ENCODE peak calls at places on chromosomes 13 and 19, in four cellular contexts. K is lower lobe of right lung, Y is left lung, A is cardiac muscle cell. C is an unnamed sample. For H3K27me3, the result is how much of the 10 kb centered on the place peaks cover.

GRCh38 chr19:14450168-14450874 is 17.2 kb downstream of the PKN1 start:
- DNase-seq in Y (peak), K (no peak), A (no peak), C (peak)

GRCh38 chr13:61414686-61415664 is 674 bp downstream of the PCDH20 start:
- DNase-seq in K (peak), A (peak), Y (peak), C (no peak)

GRCh38 chr19:16199275-16199932 is 1.7 kb downstream of the AP1M1 start:
- DNase-seq in A (no peak), Y (no peak), K (peak), C (no peak)

GRCh38 chr13:54226866-54227265 is 1198.3 kb downstream of the OLFM4 start:
- DNase-seq in K (no peak), Y (no peak), A (no peak), C (no peak)

GRCh38 chr19:40231057-40231456 is 4.6 kb upstream of the CCNP start:
- DNase-seq in A (no peak), K (no peak), Y (no peak), C (no peak)

GRCh38 chr13:30679483-30680330 is 55.6 kb upstream of the ALOX5AP start:
- DNase-seq in K (no peak), Y (no peak), A (peak), C (peak)

GRCh38 chr19:33157906-33158305 is 26.0 kb downstream of the WDR88 start:
- DNase-seq in Y (peak), K (no peak), A (no peak), C (no peak)

GRCh38 chr13:40148742-40149141 is 493.3 kb downstream of the COG6 start:
- DNase-seq in Y (no peak), A (no peak), K (no peak), C (no peak)

GRCh38 chr19:4913996-4914735 is 4.9 kb downstream of the UHRF1 start:
- DNase-seq in K (no peak), A (no peak), Y (no peak), C (no peak)

GRCh38 chr19:41023193-41023592 is 32.1 kb downstream of the CYP2B6 start:
- DNase-seq in Y (no peak), A (no peak), K (no peak), C (peak)

GRCh38 chr13:114268344-114269280 is 12.8 kb upstream of the UPF3A start:
- DNase-seq in Y (no peak), K (no peak), A (no peak), C (no peak)

GRCh38 chr19:46821512-46822359 is 28.9 kb downstream of the AP2S1 start:
- DNase-seq in A (no peak), K (peak), Y (no peak), C (peak)

GRCh38 chr13:105395041-105395440 is 1140.4 kb downstream of the EFNB2 start:
- DNase-seq in A (no peak), Y (no peak), K (no peak), C (no peak)

GRCh38 chr13:22454586-22454985 is 726.2 kb upstream of the SGCG start:
- DNase-seq in K (no peak), A (no peak), Y (no peak), C (no peak)

GRCh38 chr13:41199526-41199925 is 5.2 kb upstream of the KBTBD7 start:
- DNase-seq in Y (no peak), A (no peak), K (no peak), C (no peak)

GRCh38 chr13:47420012-47420411 is 523.2 kb upstream of the HTR2A start:
- DNase-seq in A (no peak), K (no peak), Y (no peak), C (no peak)

GRCh38 chr19:1245884-1246816 is 2.2 kb upstream of the MIDN start:
- DNase-seq in A (no peak), Y (no peak), K (peak), C (peak)

GRCh38 chr19:4139614-4140236 is 13.7 kb upstream of the CREB3L3 start:
- DNase-seq in A (peak), Y (peak), K (peak), C (peak)

GRCh38 chr19:44912854-44913253 is 1.6 kb upstream of the APOC1 start:
- DNase-seq in K (peak), Y (no peak), A (peak), C (no peak)

GRCh38 chr13:94978516-94978915 is 266.2 kb upstream of the SOX21 start:
- DNase-seq in K (no peak), Y (no peak), A (no peak), C (no peak)

GRCh38 chr13:19056355-19056880 is 125.2 kb downstream of the TUBA3C start:
- DNase-seq in A (no peak), K (no peak), Y (no peak), C (no peak)

GRCh38 chr19:53812335-53812734 is 11.8 kb downstream of the NLRP12 start:
- DNase-seq in K (no peak), A (no peak), Y (peak), C (no peak)

GRCh38 chr13:20349564-20350379 is 117.7 kb upstream of the GJB6 start:
- DNase-seq in K (no peak), A (no peak), Y (no peak), C (no peak)

GRCh38 chr13:108924154-108924940 is 294.9 kb downstream of the MYO16 start:
- DNase-seq in K (no peak), A (no peak), Y (no peak), C (no peak)

GRCh38 chr13:32676242-32676641 is 90.0 kb downstream of the PDS5B start:
- DNase-seq in Y (no peak), A (no peak), K (no peak), C (no peak)

GRCh38 chr19:44753932-44754742 is 5.6 kb downstream of the BCL3 start:
- DNase-seq in A (peak), K (peak), Y (peak), C (peak)

GRCh38 chr13:92175330-92175729 is 776.9 kb downstream of the GPC5 start:
- DNase-seq in Y (no peak), A (peak), K (no peak), C (peak)

GRCh38 chr19:30525383-30525782 is 153.2 kb downstream of the ZNF536 start:
- DNase-seq in Y (no peak), K (no peak), A (no peak), C (peak)

GRCh38 chr13:94798738-94799137 is 86.4 kb upstream of the SOX21 start:
- DNase-seq in Y (no peak), A (no peak), K (no peak), C (no peak)

DNA sequence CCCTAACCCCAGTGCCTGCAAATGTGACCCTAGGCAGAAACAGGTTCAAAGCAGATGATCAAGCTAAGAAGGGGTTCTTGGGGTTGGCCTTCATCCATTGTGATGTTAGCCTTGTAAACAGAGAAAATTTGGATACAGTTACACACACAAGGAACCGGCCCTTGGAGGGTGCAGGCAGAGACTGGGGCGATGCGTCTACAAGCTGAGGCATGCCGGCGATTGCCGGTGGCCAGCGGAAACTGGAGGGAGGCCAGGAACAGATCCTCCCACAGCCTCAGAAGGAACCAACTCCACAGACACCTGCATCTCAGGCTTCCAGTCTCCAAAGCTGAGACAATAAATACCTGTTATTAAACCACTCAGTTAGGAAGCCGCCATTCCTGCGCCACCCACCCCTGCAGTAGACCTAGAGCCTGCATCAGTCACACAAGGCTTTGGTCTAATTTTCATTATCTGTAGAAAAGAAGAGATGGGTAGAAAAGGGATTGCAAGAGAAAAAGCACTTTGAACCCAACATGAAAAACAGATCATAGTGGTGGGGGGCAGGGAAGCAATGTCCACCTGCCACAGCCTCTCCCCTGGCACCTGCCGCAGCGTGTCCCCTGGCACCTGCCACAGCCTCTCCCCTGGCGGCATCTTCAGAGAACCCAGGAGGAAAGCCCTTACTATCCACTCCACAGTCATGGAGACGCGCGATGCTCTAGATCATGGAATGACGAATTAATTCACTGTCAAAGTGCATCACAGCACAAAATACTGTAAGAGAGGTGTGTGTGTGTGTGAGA is 119.7 kb upstream of the SOX1 start:
- DNase-seq in K (no peak), Y (no peak), A (no peak), C (no peak)
- H3K27me3 ChIP-seq in K (under half), Y (under half), A (under half), C (half or more)

GRCh38 chr13:113243847-113244246 is 34.4 kb downstream of the CUL4A start:
- DNase-seq in Y (no peak), K (no peak), A (no peak), C (no peak)

DNA sequence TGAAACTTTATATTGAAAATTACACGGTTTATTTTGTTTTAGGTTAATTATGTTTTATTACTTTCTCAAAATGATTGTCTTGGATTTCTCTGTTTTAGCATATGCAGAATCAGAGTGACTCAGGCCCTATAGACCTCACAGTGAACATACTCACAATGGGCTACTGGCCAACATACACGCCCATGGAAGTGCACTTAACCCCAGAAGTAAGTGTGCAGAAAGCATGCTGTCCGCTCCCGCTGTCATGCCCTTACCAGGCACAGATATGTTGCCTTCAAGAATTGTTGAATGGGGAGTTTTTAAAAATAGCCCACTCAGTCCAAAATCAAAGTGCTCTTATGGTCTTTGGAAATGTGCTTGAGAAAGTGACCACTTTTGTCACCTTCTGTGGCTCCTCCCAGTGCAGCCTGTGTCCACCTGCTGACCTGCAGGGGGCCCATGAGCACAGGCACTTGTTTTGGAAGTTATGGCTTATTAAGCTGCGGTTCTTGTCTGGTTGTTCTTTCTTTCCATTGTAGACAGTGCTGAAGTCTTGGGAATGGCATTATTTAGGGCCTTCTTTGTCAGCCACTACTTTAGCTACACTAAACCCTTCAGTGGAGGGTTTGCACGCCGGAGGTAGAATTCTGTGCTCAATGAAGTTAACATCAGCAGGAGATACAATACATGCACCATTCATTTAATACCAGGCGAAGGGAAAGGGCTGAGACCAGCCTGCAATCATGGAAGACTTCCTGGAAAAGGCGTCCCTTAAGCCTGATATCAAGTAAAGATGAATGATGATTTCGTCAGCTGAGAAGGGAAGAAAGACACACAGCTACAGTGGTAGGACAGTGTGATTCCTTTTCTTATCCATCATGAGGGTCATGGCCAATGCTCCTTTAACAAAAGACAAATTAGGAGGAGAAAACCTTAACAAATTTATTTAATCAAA is 36.7 kb downstream of the CUL4A start:
- DNase-seq in A (peak), Y (no peak), K (no peak), C (peak)
- TF ChIP-seq CTCF in A (peak), Y (peak), K (peak), C (peak)

GRCh38 chr13:62799931-62800436 is 1384.3 kb upstream of the PCDH20 start:
- DNase-seq in K (no peak), A (no peak), Y (peak), C (no peak)
- H3K27ac ChIP-seq in K (no peak), A (no peak), Y (no peak), C (no peak)

GRCh38 chr19:50660083-50660366 is 10.8 kb downstream of the C19orf81 start:
- DNase-seq in Y (no peak), A (no peak), K (no peak), C (peak)

GRCh38 chr19:50658438-50659317 is 9.4 kb downstream of the C19orf81 start:
- DNase-seq in Y (peak), K (peak), A (peak), C (peak)

GRCh38 chr19:50659318-50660082 is 10.3 kb downstream of the C19orf81 start:
- DNase-seq in K (no peak), Y (no peak), A (no peak), C (no peak)

GRCh38 chr19:50657222-50657669 is 8.0 kb downstream of the C19orf81 start:
- DNase-seq in A (no peak), K (no peak), Y (no peak), C (no peak)

DNA sequence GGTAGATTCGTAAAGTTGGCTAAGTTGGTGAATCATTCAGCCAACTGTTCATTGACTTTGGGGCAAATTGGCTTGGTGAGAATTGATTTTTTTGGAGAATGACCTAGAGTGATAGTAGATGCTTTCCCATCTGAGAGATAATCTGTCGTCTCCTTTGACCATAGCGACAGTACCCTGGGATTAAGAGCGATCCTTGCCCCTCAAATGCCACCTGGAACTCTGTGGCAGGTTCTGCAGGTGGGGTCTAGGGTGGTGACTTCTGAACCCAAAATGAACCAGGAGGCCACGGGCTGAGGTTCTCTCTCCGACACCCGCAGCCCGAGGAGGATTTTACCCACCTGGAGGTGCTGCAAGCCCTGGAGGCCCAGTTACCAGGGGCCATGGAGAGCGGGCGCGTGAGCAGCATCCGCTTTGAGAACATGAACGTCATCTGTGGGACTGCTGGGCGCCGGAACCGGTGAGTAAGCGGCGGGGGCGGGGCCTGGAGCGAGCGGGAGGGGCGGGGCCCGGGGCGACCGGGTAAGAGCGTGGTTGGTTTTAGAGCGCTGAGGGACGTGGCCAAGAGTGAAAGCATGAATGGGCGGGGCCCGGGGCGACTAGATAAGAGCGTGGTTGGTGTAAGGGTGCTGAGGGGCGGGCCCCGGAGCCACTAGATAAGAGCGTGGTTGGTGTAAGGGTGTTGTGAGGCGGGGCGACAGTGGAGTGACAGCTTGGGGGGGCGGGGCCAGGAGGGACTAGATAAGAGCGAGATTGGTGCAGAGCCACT is 8.6 kb downstream of the C19orf81 start:
- DNase-seq in K (peak), Y (peak), A (peak), C (peak)
- H3K27me3 ChIP-seq in K (under half), Y (half or more), A (under half), C (under half)

DNA sequence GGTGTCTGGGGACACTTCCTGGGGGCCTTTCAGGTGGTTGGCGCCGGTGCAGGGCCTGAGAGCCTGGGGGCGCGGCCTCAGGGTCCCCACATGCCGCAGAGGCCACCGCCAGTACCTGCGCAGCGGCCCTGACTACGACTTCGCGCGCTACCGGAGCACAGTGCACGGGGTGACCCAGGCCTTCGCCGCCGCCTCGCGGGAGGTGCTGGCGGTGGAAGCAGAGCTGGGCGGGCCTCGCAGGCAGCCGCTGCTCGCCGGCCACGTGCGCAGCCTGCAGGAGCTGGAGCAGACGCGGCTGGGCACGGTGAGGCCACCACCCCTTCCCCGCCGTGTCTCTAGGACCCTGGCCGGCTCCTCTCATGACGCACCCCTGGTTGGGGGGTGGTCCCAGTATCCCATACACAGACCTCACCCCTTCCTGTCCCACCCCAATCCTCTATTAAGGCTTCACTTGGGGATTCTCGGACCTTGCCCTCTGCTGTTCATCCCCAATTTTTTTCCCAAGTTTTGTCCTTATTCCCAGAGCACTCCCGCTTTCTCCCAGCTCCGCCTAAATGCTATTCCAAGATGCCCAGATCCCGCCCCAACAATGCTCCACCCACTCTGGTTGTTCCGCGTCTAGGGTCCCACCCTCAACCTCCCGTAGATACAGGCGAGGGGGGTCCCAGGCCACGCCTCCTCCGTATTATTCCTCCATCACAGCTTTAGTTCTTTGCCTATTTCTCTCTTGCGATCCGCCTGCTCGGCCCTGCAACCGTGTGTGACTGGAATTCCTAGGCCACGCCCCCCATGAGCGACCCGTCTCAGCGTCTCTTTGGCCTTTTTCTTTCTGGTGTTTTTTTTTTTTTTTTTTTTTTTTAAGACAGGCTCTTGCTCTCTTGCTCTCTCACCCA is 1.0 kb downstream of the REX1BD start:
- DNase-seq in A (peak), K (peak), Y (peak), C (peak)
- TF ChIP-seq CTCF in A (peak), K (peak), Y (no peak), C (no peak)